ENCODE peak calls at places on chromosomes 11 and 22, in five cellular contexts. D is stomach, R is OCI-LY7, Z is heart right ventricle, G is right cardiac atrium. F is an unnamed sample.

GRCh38 chr11:109972181-109972715 is 120.9 kb upstream of the ZC3H12C start:
- DNase-seq in D (no peak), R (peak), Z (no peak), G (no peak), F (no peak)

GRCh38 chr11:114134870-114135269 is 75.4 kb downstream of the ZBTB16 start:
- DNase-seq in D (no peak), R (no peak), Z (no peak), G (no peak), F (peak)

GRCh38 chr11:116311141-116311540 is 461.6 kb downstream of the BUD13 start:
- DNase-seq in D (no peak), R (no peak), Z (no peak), G (no peak), F (no peak)

GRCh38 chr11:69472766-69473519 is 8.5 kb upstream of the LINC01488 start:
- DNase-seq in D (no peak), R (no peak), Z (no peak), G (peak), F (no peak)

GRCh38 chr11:80227915-80228314 is 787.1 kb upstream of the TENM4 start:
- DNase-seq in D (no peak), R (no peak), Z (no peak), G (no peak), F (no peak)

GRCh38 chr11:114075891-114076441 is 16.5 kb downstream of the ZBTB16 start:
- DNase-seq in D (no peak), R (peak), Z (no peak), G (peak), F (peak)

GRCh38 chr22:42536166-42536565 is 16.6 kb upstream of the RRP7A start:
- DNase-seq in D (no peak), R (peak), Z (no peak), G (no peak), F (no peak)

GRCh38 chr11:72850832-72851231 is 36.6 kb downstream of the ATG16L2 start:
- DNase-seq in D (no peak), R (no peak), Z (no peak), G (no peak), F (no peak)

GRCh38 chr22:32628626-32629587 is 154.3 kb downstream of the FBXO7 start:
- DNase-seq in D (no peak), R (no peak), Z (no peak), G (no peak), F (no peak)

GRCh38 chr11:61581931-61582330 is 1.1 kb upstream of the SYT7 start:
- DNase-seq in D (no peak), R (no peak), Z (no peak), G (no peak), F (no peak)

GRCh38 chr11:111707039-111707690 is 59.0 kb downstream of the PPP2R1B start:
- DNase-seq in D (peak), R (no peak), Z (peak), G (peak), F (peak)

GRCh38 chr11:71206186-71206585 is 46.2 kb downstream of the SHANK2 start:
- DNase-seq in D (peak), R (no peak), Z (no peak), G (no peak), F (no peak)

GRCh38 chr22:30062256-30062655 is 18.0 kb upstream of the HORMAD2 start:
- DNase-seq in D (no peak), R (no peak), Z (no peak), G (no peak), F (no peak)

GRCh38 chr22:30062934-30063333 is 17.3 kb upstream of the HORMAD2 start:
- DNase-seq in D (no peak), R (no peak), Z (no peak), G (no peak), F (no peak)

GRCh38 chr22:30064172-30064571 is 16.1 kb upstream of the HORMAD2 start:
- DNase-seq in D (no peak), R (no peak), Z (no peak), G (no peak), F (no peak)
- H3K4me3 ChIP-seq in D (no peak), R (no peak), Z (no peak), G (no peak), F (no peak)

GRCh38 chr11:66317322-66317765 is 500 bp upstream of the CD248 start:
- DNase-seq in D (no peak), R (peak), Z (peak), G (peak), F (no peak)

GRCh38 chr11:66315921-66316811 is 678 bp downstream of the CD248 start:
- DNase-seq in D (no peak), R (no peak), Z (no peak), G (peak), F (no peak)

GRCh38 chr11:66315498-66315885 is 1.4 kb downstream of the CD248 start:
- DNase-seq in D (no peak), R (no peak), Z (no peak), G (peak), F (no peak)

GRCh38 chr11:66317766-66318575 is 1.1 kb upstream of the CD248 start:
- DNase-seq in D (peak), R (peak), Z (no peak), G (peak), F (no peak)

DNA sequence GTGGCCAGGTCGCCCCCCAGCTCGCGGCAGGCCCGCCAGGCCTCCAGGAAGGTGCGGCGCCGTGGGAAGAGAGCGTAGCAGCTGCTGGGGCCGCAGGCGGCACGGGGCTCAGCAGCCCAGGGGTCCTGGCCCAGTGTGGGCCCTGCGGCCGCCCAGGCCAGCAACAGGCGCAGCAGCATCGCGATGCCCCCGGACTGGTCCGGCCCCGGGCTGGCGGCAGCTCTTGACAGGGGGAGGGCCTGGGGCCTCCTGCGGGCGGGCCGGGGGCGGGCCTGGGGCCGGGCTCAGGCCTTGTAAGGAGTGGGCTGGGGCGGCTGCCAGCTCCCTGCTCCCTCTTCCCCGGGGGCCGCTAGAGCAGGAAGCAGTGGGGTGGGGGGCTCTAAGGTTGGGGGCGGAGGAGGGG is at the start of gene CD248:
- DNase-seq in D (no peak), R (no peak), Z (peak), G (peak), F (no peak)
- H3K4me3 ChIP-seq in D (peak), R (peak), Z (peak), G (peak), F (no peak)

DNA sequence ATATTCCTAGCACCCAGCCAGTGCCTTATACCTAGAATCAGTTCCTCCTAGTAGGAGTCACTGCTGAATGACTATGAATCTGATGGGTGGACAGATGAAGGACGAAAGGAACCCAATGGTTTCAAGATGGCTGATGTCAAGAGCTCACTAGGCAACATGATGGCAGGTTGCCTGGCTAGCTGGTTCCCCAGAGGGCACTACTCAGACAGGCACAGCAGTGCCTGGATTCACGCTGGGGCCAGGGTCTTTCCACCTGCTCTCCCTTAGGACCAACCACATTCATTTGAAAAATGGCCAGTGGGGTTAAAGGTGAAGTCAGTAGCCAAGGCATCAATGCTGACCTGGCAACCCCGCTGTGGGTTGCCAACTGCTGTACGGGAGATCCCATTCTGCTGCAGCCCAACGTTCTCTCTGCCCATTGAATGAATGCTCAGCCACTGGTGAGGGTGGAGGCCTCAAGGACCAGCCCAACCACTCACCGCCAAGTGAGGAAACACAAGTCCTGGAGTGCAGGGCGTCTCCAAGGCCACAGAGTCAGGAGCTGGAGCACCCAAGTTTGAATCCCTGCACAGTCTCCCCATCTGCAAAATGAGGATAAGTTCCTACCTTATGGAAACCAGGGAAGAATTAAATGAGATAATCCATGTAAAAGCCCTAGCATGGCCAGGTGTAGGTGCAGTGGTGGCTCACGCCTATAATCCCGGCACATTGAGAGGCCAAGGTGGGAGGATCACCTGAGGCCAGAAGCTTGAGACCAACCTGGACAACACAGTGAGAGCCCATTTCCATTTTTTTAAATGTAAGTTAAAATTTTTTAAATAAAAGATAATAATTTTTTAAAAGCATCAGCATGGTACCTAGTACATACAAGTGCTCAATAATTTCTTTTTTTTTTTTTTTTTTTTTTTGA is 12.4 kb downstream of the MYH9 start:
- DNase-seq in D (no peak), R (no peak), Z (no peak), G (peak), F (no peak)
- H3K4me3 ChIP-seq in D (no peak), R (no peak), Z (no peak), G (no peak), F (no peak)

DNA sequence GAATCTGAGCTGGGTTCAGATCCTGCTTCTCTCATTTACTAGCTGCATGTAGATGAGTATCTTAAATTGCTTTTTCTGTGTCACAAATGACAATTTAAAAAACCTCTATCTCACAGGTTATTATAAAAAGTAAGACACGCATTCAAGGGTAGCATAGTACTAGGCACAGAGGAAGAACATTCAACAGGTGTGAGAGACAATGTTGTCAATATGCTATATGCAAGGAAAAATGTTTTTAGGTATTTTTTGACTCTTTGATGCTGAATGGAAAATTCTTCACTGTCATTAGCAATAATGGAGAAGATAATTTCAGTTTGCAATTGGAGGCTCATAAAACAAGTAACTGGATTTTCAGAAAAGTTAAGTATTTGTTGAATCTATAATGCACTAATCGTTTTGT is 81.6 kb downstream of the PIWIL4 start:
- DNase-seq in D (no peak), R (no peak), Z (no peak), G (no peak), F (no peak)
- H3K4me3 ChIP-seq in D (no peak), R (no peak), Z (no peak), G (no peak), F (no peak)

GRCh38 chr22:38467438-38467903 is 425 bp upstream of the KDELR3 start:
- DNase-seq in D (no peak), R (no peak), Z (peak), G (peak), F (no peak)

GRCh38 chr22:38468761-38469305 is 937 bp downstream of the KDELR3 start:
- DNase-seq in D (no peak), R (no peak), Z (no peak), G (peak), F (no peak)

GRCh38 chr22:38465673-38466490 is 2.0 kb upstream of the KDELR3 start:
- DNase-seq in D (no peak), R (peak), Z (no peak), G (peak), F (no peak)

GRCh38 chr22:38469306-38469781 is 1.4 kb downstream of the KDELR3 start:
- DNase-seq in D (no peak), R (no peak), Z (no peak), G (peak), F (no peak)

DNA sequence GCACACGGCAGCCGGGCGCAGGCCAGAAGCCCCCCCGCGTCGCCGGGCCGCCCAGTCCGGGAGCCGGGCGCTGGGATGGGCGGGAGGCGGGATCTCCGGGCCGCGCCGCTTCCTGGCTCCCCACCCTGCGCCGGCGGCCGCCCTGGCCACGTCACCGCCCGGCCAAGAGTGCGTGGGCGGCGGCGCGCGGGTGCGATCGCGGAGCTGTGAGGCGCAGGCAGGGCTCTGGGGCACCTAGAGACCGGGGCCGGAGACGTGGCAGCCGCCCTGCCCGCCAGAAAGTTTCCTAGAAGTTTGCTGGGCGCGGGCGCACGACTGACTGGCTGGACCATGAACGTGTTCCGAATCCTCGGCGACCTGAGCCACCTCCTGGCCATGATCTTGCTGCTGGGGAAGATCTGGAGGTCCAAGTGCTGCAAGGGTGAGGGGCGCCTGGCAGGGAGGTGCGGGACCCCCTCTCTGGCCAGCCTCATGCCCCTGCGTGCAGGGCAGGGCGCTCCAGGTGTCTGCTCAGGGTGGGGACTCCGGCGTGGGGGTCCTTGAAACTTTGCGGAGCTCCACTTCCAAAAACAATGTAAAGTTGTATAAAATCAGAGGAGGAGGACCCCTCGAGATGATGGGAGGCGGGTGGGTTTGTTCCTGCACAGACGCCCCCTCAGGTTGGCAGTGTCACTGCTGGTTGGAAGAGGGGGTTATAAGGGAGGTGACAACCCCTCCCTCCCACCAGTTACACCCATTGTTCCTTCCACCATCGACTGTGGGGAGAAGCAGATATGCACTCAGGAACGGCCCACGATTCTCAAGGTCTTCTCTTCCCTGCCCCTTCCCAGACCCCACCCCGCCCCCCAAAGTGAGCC is at the start of gene KDELR3:
- DNase-seq in D (peak), R (no peak), Z (peak), G (peak), F (peak)
- H3K4me3 ChIP-seq in D (peak), R (no peak), Z (peak), G (peak), F (peak)

F was measured in MG63.